ENCODE peak calls at places on chromosomes 3 and 15, in nine cellular contexts. One of them, this sample, is unnamed.

GRCh38 chr3:149908558-149908957 is 62.1 kb downstream of the PFN2 start:
- DNase-seq in osteocyte: no peak
- DNase-seq in neural crest cell: no peak
- DNase-seq in fibroblast of mammary gland: no peak
- DNase-seq in kidney epithelial cell: no peak
- DNase-seq in lower lobe of right lung: no peak
- DNase-seq in WTC11: no peak
- DNase-seq in lung: no peak
- DNase-seq in fibroblast of villous mesenchyme: no peak
- DNase-seq in this sample: no peak

GRCh38 chr15:74464216-74464615 is 3.3 kb upstream of the UBL7 start:
- DNase-seq in fibroblast of mammary gland: no peak
- DNase-seq in lower lobe of right lung: no peak
- DNase-seq in kidney epithelial cell: no peak
- DNase-seq in lung: no peak
- DNase-seq in osteocyte: no peak
- DNase-seq in fibroblast of villous mesenchyme: no peak
- DNase-seq in WTC11: no peak
- DNase-seq in neural crest cell: no peak
- DNase-seq in this sample: peak; percentile 70

GRCh38 chr15:101048191-101049011 is 129.2 kb downstream of the LRRK1 start:
- DNase-seq in fibroblast of villous mesenchyme: no peak
- DNase-seq in kidney epithelial cell: no peak
- DNase-seq in lower lobe of right lung: peak; percentile 32
- DNase-seq in osteocyte: peak; percentile 80
- DNase-seq in neural crest cell: peak; percentile 18
- DNase-seq in WTC11: no peak
- DNase-seq in fibroblast of mammary gland: no peak
- DNase-seq in lung: peak; percentile 21
- DNase-seq in this sample: no peak

GRCh38 chr3:65758871-65759598 is 279.7 kb downstream of the MAGI1 start:
- DNase-seq in lower lobe of right lung: no peak
- DNase-seq in kidney epithelial cell: no peak
- DNase-seq in WTC11: no peak
- DNase-seq in fibroblast of villous mesenchyme: peak; percentile 52
- DNase-seq in osteocyte: no peak
- DNase-seq in fibroblast of mammary gland: no peak
- DNase-seq in neural crest cell: no peak
- DNase-seq in lung: no peak
- DNase-seq in this sample: no peak

GRCh38 chr3:59519094-59519493 is 469.3 kb upstream of the CFAP20DC start:
- DNase-seq in WTC11: no peak
- DNase-seq in lower lobe of right lung: no peak
- DNase-seq in osteocyte: no peak
- DNase-seq in lung: no peak
- DNase-seq in fibroblast of mammary gland: no peak
- DNase-seq in kidney epithelial cell: no peak
- DNase-seq in fibroblast of villous mesenchyme: no peak
- DNase-seq in neural crest cell: no peak
- DNase-seq in this sample: no peak

GRCh38 chr3:141793476-141794260 is 30.5 kb downstream of the GRK7 start:
- DNase-seq in lung: no peak
- DNase-seq in osteocyte: no peak
- DNase-seq in fibroblast of villous mesenchyme: no peak
- DNase-seq in neural crest cell: no peak
- DNase-seq in fibroblast of mammary gland: no peak
- DNase-seq in WTC11: peak; percentile 80
- DNase-seq in lower lobe of right lung: no peak
- DNase-seq in kidney epithelial cell: no peak
- DNase-seq in this sample: no peak

GRCh38 chr15:90221251-90221900 is 12.4 kb downstream of the CIB1 start:
- DNase-seq in kidney epithelial cell: no peak
- DNase-seq in fibroblast of mammary gland: peak; percentile 92
- DNase-seq in fibroblast of villous mesenchyme: peak; percentile 89
- DNase-seq in lower lobe of right lung: peak; percentile 75
- DNase-seq in neural crest cell: peak; percentile 32
- DNase-seq in osteocyte: peak; percentile 90
- DNase-seq in WTC11: peak; percentile 81
- DNase-seq in lung: peak; percentile 74
- DNase-seq in this sample: no peak

GRCh38 chr15:73994912-73995622 is 551 bp downstream of the PML start:
- DNase-seq in fibroblast of villous mesenchyme: no peak
- DNase-seq in osteocyte: peak; percentile 73
- DNase-seq in WTC11: no peak
- DNase-seq in neural crest cell: no peak
- DNase-seq in kidney epithelial cell: no peak
- DNase-seq in fibroblast of mammary gland: no peak
- DNase-seq in lung: no peak
- DNase-seq in lower lobe of right lung: peak; percentile 61
- DNase-seq in this sample: no peak

GRCh38 chr15:55661431-55661830 is 73.3 kb upstream of the PYGO1 start:
- DNase-seq in lower lobe of right lung: no peak
- DNase-seq in lung: no peak
- DNase-seq in WTC11: no peak
- DNase-seq in osteocyte: no peak
- DNase-seq in neural crest cell: no peak
- DNase-seq in kidney epithelial cell: no peak
- DNase-seq in fibroblast of mammary gland: no peak
- DNase-seq in fibroblast of villous mesenchyme: peak; percentile 72
- DNase-seq in this sample: no peak
- TF ChIP-seq CTCF in lower lobe of right lung: no peak
- TF ChIP-seq CTCF in lung: no peak
- TF ChIP-seq CTCF in WTC11: no peak
- TF ChIP-seq CTCF in osteocyte: no peak
- TF ChIP-seq CTCF in neural crest cell: no peak
- TF ChIP-seq CTCF in kidney epithelial cell: no peak
- TF ChIP-seq CTCF in fibroblast of mammary gland: no peak
- TF ChIP-seq CTCF in fibroblast of villous mesenchyme: no peak
- TF ChIP-seq CTCF in this sample: no peak

GRCh38 chr3:106628407-106628806 is 748.8 kb upstream of the CCDC54 start:
- DNase-seq in lower lobe of right lung: no peak
- DNase-seq in kidney epithelial cell: peak; percentile 9
- DNase-seq in osteocyte: no peak
- DNase-seq in fibroblast of mammary gland: peak; percentile 71
- DNase-seq in WTC11: no peak
- DNase-seq in neural crest cell: no peak
- DNase-seq in lung: no peak
- DNase-seq in fibroblast of villous mesenchyme: peak; percentile 36
- DNase-seq in this sample: no peak
- TF ChIP-seq CTCF in lower lobe of right lung: no peak
- TF ChIP-seq CTCF in kidney epithelial cell: no peak
- TF ChIP-seq CTCF in osteocyte: peak; percentile 32
- TF ChIP-seq CTCF in fibroblast of mammary gland: peak; percentile 24
- TF ChIP-seq CTCF in WTC11: no peak
- TF ChIP-seq CTCF in neural crest cell: no peak
- TF ChIP-seq CTCF in lung: no peak
- TF ChIP-seq CTCF in fibroblast of villous mesenchyme: no peak
- TF ChIP-seq CTCF in this sample: no peak

GRCh38 chr3:7410782-7411181 is 549.9 kb downstream of the GRM7 start:
- DNase-seq in neural crest cell: no peak
- DNase-seq in osteocyte: no peak
- DNase-seq in lung: no peak
- DNase-seq in fibroblast of mammary gland: no peak
- DNase-seq in lower lobe of right lung: no peak
- DNase-seq in kidney epithelial cell: no peak
- DNase-seq in WTC11: peak; percentile 14
- DNase-seq in fibroblast of villous mesenchyme: no peak
- DNase-seq in this sample: no peak

GRCh38 chr3:7401418-7401817 is 540.5 kb downstream of the GRM7 start:
- DNase-seq in fibroblast of villous mesenchyme: no peak
- DNase-seq in kidney epithelial cell: no peak
- DNase-seq in neural crest cell: no peak
- DNase-seq in WTC11: no peak
- DNase-seq in fibroblast of mammary gland: no peak
- DNase-seq in lung: no peak
- DNase-seq in lower lobe of right lung: no peak
- DNase-seq in osteocyte: no peak
- DNase-seq in this sample: no peak

DNA sequence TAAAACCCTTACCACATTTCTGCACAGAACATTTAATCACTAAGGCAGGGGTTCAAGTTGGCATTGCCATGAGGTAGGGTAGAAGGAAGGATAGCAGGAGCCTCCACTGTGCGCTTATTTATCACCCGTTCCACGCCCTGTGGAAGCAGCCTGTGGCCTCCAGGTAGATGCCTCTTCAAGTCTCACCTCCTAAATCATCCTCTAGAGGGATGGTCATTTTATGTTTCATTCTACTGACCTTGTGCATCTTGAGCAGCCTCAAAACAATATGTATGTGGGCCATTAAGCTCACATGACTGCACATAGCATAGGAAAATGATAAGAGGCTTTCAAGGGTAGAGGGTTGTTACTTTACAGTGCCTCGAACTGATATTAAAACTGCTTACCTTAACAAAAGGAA is 546.2 kb downstream of the GRM7 start:
- DNase-seq in fibroblast of villous mesenchyme: no peak
- DNase-seq in lower lobe of right lung: no peak
- DNase-seq in kidney epithelial cell: no peak
- DNase-seq in osteocyte: no peak
- DNase-seq in lung: no peak
- DNase-seq in fibroblast of mammary gland: no peak
- DNase-seq in WTC11: no peak
- DNase-seq in neural crest cell: no peak
- DNase-seq in this sample: no peak
- TF ChIP-seq CTCF in fibroblast of villous mesenchyme: no peak
- TF ChIP-seq CTCF in lower lobe of right lung: no peak
- TF ChIP-seq CTCF in kidney epithelial cell: peak; percentile 15
- TF ChIP-seq CTCF in osteocyte: no peak
- TF ChIP-seq CTCF in lung: no peak
- TF ChIP-seq CTCF in fibroblast of mammary gland: no peak
- TF ChIP-seq CTCF in WTC11: no peak
- TF ChIP-seq CTCF in neural crest cell: peak; percentile 40
- TF ChIP-seq CTCF in this sample: no peak

GRCh38 chr3:28268989-28269388 is 27.6 kb downstream of the CMC1 start:
- DNase-seq in kidney epithelial cell: no peak
- DNase-seq in osteocyte: no peak
- DNase-seq in fibroblast of mammary gland: no peak
- DNase-seq in fibroblast of villous mesenchyme: no peak
- DNase-seq in neural crest cell: no peak
- DNase-seq in lung: no peak
- DNase-seq in lower lobe of right lung: no peak
- DNase-seq in WTC11: no peak
- DNase-seq in this sample: no peak
- TF ChIP-seq CTCF in kidney epithelial cell: peak; percentile 19
- TF ChIP-seq CTCF in osteocyte: peak; percentile 24
- TF ChIP-seq CTCF in fibroblast of mammary gland: peak; percentile 21
- TF ChIP-seq CTCF in fibroblast of villous mesenchyme: peak; percentile 37
- TF ChIP-seq CTCF in neural crest cell: peak; percentile 46
- TF ChIP-seq CTCF in lung: no peak
- TF ChIP-seq CTCF in lower lobe of right lung: no peak
- TF ChIP-seq CTCF in WTC11: no peak
- TF ChIP-seq CTCF in this sample: no peak

DNA sequence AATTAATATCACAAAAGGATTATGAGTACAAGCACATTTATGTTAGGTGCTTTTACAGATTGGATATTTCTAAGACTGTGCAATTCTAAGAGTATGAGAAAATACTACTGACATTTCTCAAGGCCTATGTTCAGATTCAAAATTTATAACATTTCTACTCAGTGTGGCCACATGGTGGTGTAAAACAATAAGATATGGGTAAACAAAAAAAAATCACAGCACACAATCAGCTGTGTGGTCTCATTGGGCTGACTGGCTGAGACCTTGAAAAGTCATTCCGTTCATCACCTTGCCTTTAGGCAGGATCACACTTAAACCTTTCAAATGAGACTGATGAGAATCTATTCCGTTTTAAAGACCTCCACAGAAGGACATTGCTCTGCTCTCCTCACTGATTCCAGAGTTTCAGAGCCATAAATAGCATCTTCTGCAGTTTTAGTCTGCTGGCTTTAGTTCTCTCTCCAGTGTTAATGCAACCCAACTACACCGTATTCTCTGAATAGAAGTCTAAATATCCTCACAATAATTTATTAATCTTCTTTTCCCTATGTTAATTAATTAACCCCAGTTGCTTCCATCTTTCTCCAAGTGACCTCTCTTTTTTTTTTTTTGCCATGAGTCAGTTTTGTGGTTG is 158.2 kb downstream of the SPATA16 start:
- DNase-seq in neural crest cell: no peak
- DNase-seq in lung: no peak
- DNase-seq in WTC11: no peak
- DNase-seq in kidney epithelial cell: no peak
- DNase-seq in osteocyte: no peak
- DNase-seq in fibroblast of mammary gland: no peak
- DNase-seq in fibroblast of villous mesenchyme: no peak
- DNase-seq in lower lobe of right lung: no peak
- DNase-seq in this sample: no peak
- TF ChIP-seq CTCF in neural crest cell: peak; percentile 44
- TF ChIP-seq CTCF in lung: no peak
- TF ChIP-seq CTCF in WTC11: no peak
- TF ChIP-seq CTCF in kidney epithelial cell: no peak
- TF ChIP-seq CTCF in osteocyte: peak; percentile 23
- TF ChIP-seq CTCF in fibroblast of mammary gland: no peak
- TF ChIP-seq CTCF in fibroblast of villous mesenchyme: no peak
- TF ChIP-seq CTCF in lower lobe of right lung: no peak
- TF ChIP-seq CTCF in this sample: no peak

This sample was measured in CD14-positive monocyte.